ENCODE peak calls at places on chromosomes 16 and 17, in five cellular contexts. R, I, M, A and W are unnamed samples.

GRCh38 chr16:86306811-86307517 is 203.4 kb upstream of the FOXF1 start:
- DNase-seq in A (no peak), M (no peak), I (no peak), R (peak), W (no peak)

GRCh38 chr17:3524024-3524423 is 33.6 kb downstream of the TRPV3 start:
- DNase-seq in R (no peak), I (no peak), A (no peak), M (no peak), W (no peak)

GRCh38 chr17:64492481-64493109 is 4.3 kb downstream of the POLG2 start:
- DNase-seq in R (no peak), I (no peak), M (no peak), A (no peak), W (no peak)

GRCh38 chr16:4388275-4389021 is 16.8 kb downstream of the VASN start:
- DNase-seq in M (peak), R (no peak), I (no peak), A (no peak), W (no peak)

GRCh38 chr16:20894388-20894787 is 5.8 kb downstream of the DCUN1D3 start:
- DNase-seq in I (no peak), A (no peak), M (no peak), R (no peak), W (no peak)

GRCh38 chr16:77298638-77299360 is 99.6 kb downstream of the SYCE1L start:
- DNase-seq in M (peak), R (peak), A (no peak), I (peak), W (no peak)

GRCh38 chr17:14052886-14053615 is 16.3 kb upstream of the COX10 start:
- DNase-seq in A (no peak), M (no peak), I (no peak), R (peak), W (no peak)

GRCh38 chr17:41739661-41740352 is 5.4 kb upstream of the HAP1 start:
- DNase-seq in R (peak), M (no peak), I (peak), A (no peak), W (no peak)

GRCh38 chr17:41004397-41004796 is 4.5 kb downstream of the KRTAP3-1 start:
- DNase-seq in I (no peak), M (no peak), A (no peak), R (no peak), W (no peak)

GRCh38 chr17:62628845-62629555 is 1.5 kb downstream of the MRC2 start:
- DNase-seq in I (no peak), M (peak), A (no peak), R (peak), W (no peak)

GRCh38 chr17:3766783-3767182 is 34.2 kb downstream of the ITGAE start:
- DNase-seq in A (no peak), I (no peak), M (no peak), R (no peak), W (no peak)

GRCh38 chr17:77375108-77375507 is 234.3 kb downstream of the SEC14L1 start:
- DNase-seq in R (no peak), M (no peak), I (no peak), A (no peak), W (no peak)

GRCh38 chr17:78829477-78829876 is 11.1 kb downstream of the USP36 start:
- DNase-seq in M (no peak), I (no peak), R (no peak), A (no peak), W (no peak)

GRCh38 chr16:17578921-17579876 is 108.4 kb upstream of the XYLT1 start:
- DNase-seq in R (peak), I (peak), M (peak), A (peak), W (no peak)

GRCh38 chr16:8346291-8346690 is 244.0 kb downstream of the TMEM114 start:
- DNase-seq in M (peak), A (no peak), I (no peak), R (no peak), W (no peak)

GRCh38 chr17:56737741-56738161 is 96.0 kb downstream of the C17orf67 start:
- DNase-seq in I (no peak), A (no peak), M (peak), R (peak), W (no peak)

GRCh38 chr17:47946929-47947397 is 5.6 kb downstream of the PNPO start:
- DNase-seq in A (no peak), I (peak), M (peak), R (peak), W (peak)

GRCh38 chr17:13525876-13526275 is 75.9 kb downstream of the HS3ST3A1 start:
- DNase-seq in R (no peak), M (no peak), A (no peak), I (no peak), W (no peak)

GRCh38 chr17:32878211-32878610 is 1.3 kb upstream of the MYO1D start:
- DNase-seq in M (no peak), I (no peak), A (no peak), R (peak), W (no peak)

GRCh38 chr17:69717819-69718218 is 303.3 kb downstream of the MAP2K6 start:
- DNase-seq in I (no peak), R (no peak), M (no peak), A (no peak), W (no peak)

GRCh38 chr17:74833501-74834361 is 26.0 kb downstream of the GRIN2C start:
- DNase-seq in A (no peak), I (no peak), M (no peak), R (peak), W (no peak)

GRCh38 chr17:66752411-66752810 is 82.5 kb upstream of the CACNG5 start:
- DNase-seq in R (no peak), I (no peak), A (no peak), M (no peak), W (no peak)

GRCh38 chr17:57968456-57968855 is 13.2 kb upstream of the CUEDC1 start:
- DNase-seq in A (no peak), R (no peak), M (no peak), I (no peak), W (no peak)

GRCh38 chr17:42518046-42518754 is 17.8 kb upstream of the NAGLU start:
- DNase-seq in M (no peak), R (peak), A (no peak), I (peak), W (no peak)

GRCh38 chr17:38896373-38896954 is 26.6 kb downstream of the LASP1 start:
- DNase-seq in R (no peak), A (no peak), M (peak), I (no peak), W (no peak)

GRCh38 chr17:57396515-57396921 is 140.2 kb downstream of the MSI2 start:
- DNase-seq in R (no peak), I (no peak), M (no peak), A (no peak), W (no peak)

GRCh38 chr17:10114931-10115535 is 83.4 kb downstream of the GAS7 start:
- DNase-seq in I (peak), A (no peak), R (peak), M (peak), W (peak)
- H3K4me3 ChIP-seq in I (peak), A (no peak), R (peak), M (no peak), W (no peak)

GRCh38 chr16:85171809-85172464 is 59.7 kb upstream of the CIBAR2 start:
- DNase-seq in A (no peak), R (no peak), I (no peak), M (no peak), W (no peak)

GRCh38 chr16:85174871-85175723 is 62.8 kb upstream of the CIBAR2 start:
- DNase-seq in M (no peak), I (no peak), R (no peak), A (no peak), W (no peak)

GRCh38 chr16:85173981-85174751 is 61.9 kb upstream of the CIBAR2 start:
- DNase-seq in A (no peak), I (peak), R (peak), M (peak), W (no peak)

GRCh38 chr16:85172465-85173071 is 60.3 kb upstream of the CIBAR2 start:
- DNase-seq in R (no peak), M (peak), A (no peak), I (peak), W (no peak)

GRCh38 chr16:85173077-85173980 is 61.1 kb upstream of the CIBAR2 start:
- DNase-seq in M (peak), A (no peak), R (peak), I (peak), W (no peak)
- H3K4me3 ChIP-seq in M (no peak), A (no peak), R (peak), I (no peak), W (no peak)

GRCh38 chr16:25078386-25078978 is 33.1 kb upstream of the LCMT1 start:
- DNase-seq in A (no peak), I (no peak), M (no peak), R (no peak), W (no peak)
- H3K4me3 ChIP-seq in A (no peak), I (no peak), M (no peak), R (no peak), W (no peak)

DNA sequence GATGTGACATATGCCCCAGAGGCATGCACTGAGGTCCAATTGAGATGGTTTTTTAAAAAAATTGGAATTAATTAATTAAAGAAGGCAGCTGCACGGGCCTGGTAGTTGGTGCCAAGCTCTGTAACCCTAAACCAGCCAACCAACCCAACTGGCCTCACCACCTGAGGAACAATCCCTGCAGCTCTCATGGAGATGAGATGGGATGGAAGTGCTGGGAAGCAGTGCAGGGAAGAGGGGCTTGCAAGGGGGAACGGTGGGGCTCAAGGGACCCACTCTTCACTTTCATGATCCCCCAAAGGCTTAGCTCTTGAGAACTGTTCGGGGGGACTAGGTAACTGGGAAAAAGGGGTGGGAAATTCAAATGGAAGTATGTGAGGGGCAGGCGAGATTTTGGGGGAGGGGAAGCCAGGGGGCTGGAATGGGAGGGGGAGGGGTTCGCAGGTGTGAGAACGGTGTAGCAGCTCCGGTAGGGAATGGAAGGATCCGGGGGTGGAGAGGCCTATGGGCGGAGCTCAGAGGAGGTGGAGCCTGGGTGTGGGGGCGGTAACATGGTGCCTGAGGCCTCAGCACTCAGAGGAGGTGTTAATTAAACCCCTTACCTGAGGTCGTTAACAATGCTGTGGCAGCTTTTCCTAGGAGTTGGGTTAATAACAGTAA is 9.3 kb upstream of the ZNF652 start:
- DNase-seq in M (peak), R (no peak), A (no peak), I (no peak), W (no peak)
- H3K4me3 ChIP-seq in M (no peak), R (no peak), A (no peak), I (no peak), W (no peak)